ENCODE peak calls at places on chromosomes 16 and 17, in ten cellular contexts. A is RWPE1, X is neural progenitor cell, Y is tibial nerve, T is iPS-NIHi11, G is fibroblast of the conjunctiva, B is HS-5, Q is D341Med, U is upper lobe of right lung, F is hypothalamus. M is an unnamed sample.

GRCh38 chr17:67990909-67991308 is 5.4 kb downstream of the C17orf58 start:
- DNase-seq in A (no peak), Q (no peak), B (no peak), T (no peak), U (no peak), F (no peak), X (no peak), G (no peak), Y (no peak), M (no peak)

GRCh38 chr16:49967012-49967559 is 57.9 kb upstream of the CNEP1R1 start:
- DNase-seq in B (no peak), Y (no peak), Q (no peak), G (no peak), T (no peak), X (no peak), U (no peak), F (no peak), A (no peak), M (no peak)

GRCh38 chr16:720507-720989 is 398 bp upstream of the ANTKMT start:
- DNase-seq in U (no peak), F (peak), G (peak), T (no peak), A (no peak), B (no peak), X (peak), Y (no peak), Q (peak), M (peak)

GRCh38 chr17:4142107-4142900 is 526 bp downstream of the ZZEF1 start:
- DNase-seq in A (peak), F (no peak), G (no peak), U (peak), B (no peak), Y (no peak), X (peak), T (no peak), Q (peak), M (no peak)

GRCh38 chr16:60648260-60648659 is 1388.0 kb downstream of the CDH8 start:
- DNase-seq in A (peak), U (no peak), Y (no peak), B (peak), X (no peak), T (no peak), Q (no peak), G (no peak), F (no peak), M (no peak)

GRCh38 chr16:65660390-65660789 is 538.5 kb upstream of the CDH11 start:
- DNase-seq in G (no peak), Q (no peak), U (no peak), X (no peak), F (no peak), B (peak), Y (no peak), T (no peak), A (peak), M (no peak)

GRCh38 chr16:19008245-19008644 is 24.5 kb downstream of the TMC7 start:
- DNase-seq in A (peak), G (peak), U (no peak), Y (no peak), Q (no peak), T (no peak), F (no peak), X (peak), B (no peak), M (no peak)

GRCh38 chr16:84839956-84840355 is 20.2 kb downstream of the CRISPLD2 start:
- DNase-seq in U (no peak), F (no peak), B (no peak), G (no peak), Y (no peak), Q (no peak), T (no peak), X (peak), A (no peak), M (no peak)

GRCh38 chr16:12723681-12724080 is 80.0 kb downstream of the CPPED1 start:
- DNase-seq in B (no peak), F (no peak), X (no peak), Y (no peak), G (no peak), U (no peak), T (no peak), A (no peak), Q (no peak), M (no peak)

GRCh38 chr17:7133424-7133823 is 18.8 kb upstream of the ASGR2 start:
- DNase-seq in G (no peak), A (no peak), X (peak), Y (no peak), F (no peak), T (no peak), B (no peak), U (peak), Q (no peak), M (no peak)

GRCh38 chr17:4739122-4740024 is at the start of the genes CXCL16 and ZMYND15:
- DNase-seq in Q (peak), X (peak), U (peak), G (no peak), A (peak), F (no peak), Y (no peak), B (no peak), T (peak), M (no peak)

GRCh38 chr17:48663134-48663924 is 37.2 kb upstream of the HOXB9 start:
- DNase-seq in Y (no peak), T (no peak), A (no peak), G (no peak), Q (no peak), F (no peak), B (no peak), X (no peak), U (no peak), M (no peak)

GRCh38 chr17:76796081-76796480 is 58.2 kb downstream of the MFSD11 start:
- DNase-seq in X (no peak), F (no peak), U (no peak), B (no peak), G (no peak), Q (no peak), T (no peak), A (no peak), Y (no peak), M (no peak)

GRCh38 chr17:78965369-78965982 is 14.2 kb downstream of the LGALS3BP start:
- DNase-seq in Y (no peak), B (no peak), U (no peak), F (no peak), T (no peak), X (no peak), Q (no peak), A (no peak), G (no peak), M (no peak)

GRCh38 chr16:3029499-3030127 is 5.8 kb downstream of the THOC6 start:
- DNase-seq in Y (no peak), G (no peak), F (no peak), T (no peak), Q (no peak), U (no peak), A (no peak), B (no peak), X (no peak), M (no peak)

GRCh38 chr17:42325026-42325425 is 36.7 kb downstream of the STAT5A start:
- DNase-seq in B (peak), F (no peak), G (no peak), T (no peak), X (no peak), Q (no peak), Y (no peak), U (no peak), A (peak), M (no peak)

GRCh38 chr17:64115871-64116534 is 13.9 kb downstream of the ERN1 start:
- DNase-seq in B (peak), X (no peak), T (no peak), G (peak), Y (no peak), U (no peak), F (no peak), A (peak), Q (no peak), M (no peak)

GRCh38 chr17:82926716-82927115 is 86.9 kb upstream of the ZNF750 start:
- DNase-seq in F (no peak), X (no peak), U (no peak), Y (no peak), B (no peak), T (no peak), A (no peak), Q (no peak), G (no peak), M (no peak)

GRCh38 chr17:32732900-32733299 is 144.0 kb downstream of the MYO1D start:
- DNase-seq in Y (no peak), B (no peak), X (no peak), Q (no peak), U (no peak), G (no peak), A (no peak), F (no peak), T (no peak), M (no peak)

GRCh38 chr16:2230376-2230775 is 5.9 kb upstream of the DNASE1L2 start:
- DNase-seq in Y (no peak), T (peak), X (no peak), F (no peak), B (no peak), G (no peak), A (no peak), U (no peak), Q (no peak), M (no peak)

GRCh38 chr17:19731626-19732025 is 15.2 kb upstream of the SLC47A2 start:
- DNase-seq in X (no peak), Q (no peak), F (no peak), G (no peak), U (no peak), T (no peak), Y (no peak), B (no peak), A (no peak), M (no peak)

GRCh38 chr16:71467810-71468209 is 5.8 kb upstream of the ZNF23 start:
- DNase-seq in F (no peak), B (no peak), U (no peak), X (peak), Q (no peak), A (peak), Y (no peak), G (no peak), T (peak), M (no peak)

GRCh38 chr16:19636436-19637267 is 81.1 kb downstream of the VPS35L start:
- DNase-seq in B (no peak), A (no peak), U (no peak), Q (no peak), T (no peak), Y (no peak), F (no peak), G (no peak), X (no peak), M (no peak)

GRCh38 chr16:23317266-23317661 is 15.2 kb downstream of the SCNN1B start:
- DNase-seq in Q (no peak), A (no peak), G (no peak), F (no peak), Y (no peak), B (no peak), T (no peak), X (no peak), U (peak), M (no peak)

GRCh38 chr16:4176794-4177438 is 60.7 kb upstream of the ADCY9 start:
- DNase-seq in Q (no peak), A (peak), G (no peak), Y (no peak), U (no peak), B (peak), F (no peak), T (peak), X (no peak), M (no peak)

GRCh38 chr17:77429985-77430752 is 289.4 kb downstream of the SEC14L1 start:
- DNase-seq in Q (peak), Y (peak), A (no peak), F (peak), X (peak), T (peak), U (peak), B (peak), G (peak), M (no peak)

GRCh38 chr16:46859719-46860152 is 24.4 kb upstream of the GPT2 start:
- DNase-seq in F (no peak), G (peak), Q (no peak), T (peak), X (no peak), U (no peak), Y (no peak), A (peak), B (peak), M (no peak)

GRCh38 chr16:75237398-75238131 is 13.9 kb downstream of the BCAR1 start:
- DNase-seq in A (no peak), Q (no peak), F (no peak), B (no peak), X (no peak), U (peak), G (no peak), Y (no peak), T (no peak), M (no peak)

GRCh38 chr16:67995423-67995822 is 3.9 kb downstream of the DPEP2 start:
- DNase-seq in F (no peak), U (no peak), X (no peak), G (no peak), Y (no peak), A (no peak), T (no peak), B (peak), Q (no peak), M (no peak)

GRCh38 chr16:80759419-80760162 is 44.8 kb downstream of the CDYL2 start:
- DNase-seq in Q (no peak), T (no peak), A (no peak), B (no peak), X (no peak), U (no peak), G (no peak), F (no peak), Y (no peak), M (no peak)

M was measured in C1 segment of cervical spinal cord.